ENCODE peak calls at places on chromosome 12, in five cellular contexts. V, R, F, U and A are unnamed samples.

GRCh38 chr12:57888407-57889157 is 42.1 kb upstream of the CTDSP2 start:
- DNase-seq in V (peak), R (peak), F (peak), U (no peak), A (peak)

GRCh38 chr12:98895086-98895651 is 250.1 kb downstream of the APAF1 start:
- DNase-seq in V (no peak), R (no peak), F (no peak), U (no peak), A (no peak)

GRCh38 chr12:41014643-41015020 is 173.5 kb upstream of the PDZRN4 start:
- DNase-seq in V (peak), R (no peak), F (no peak), U (no peak), A (peak)

GRCh38 chr12:130601327-130601726 is 114.8 kb downstream of the RIMBP2 start:
- DNase-seq in V (no peak), R (no peak), F (no peak), U (no peak), A (no peak)

GRCh38 chr12:111598637-111599458 is at the start of gene ATXN2:
- DNase-seq in V (no peak), R (peak), F (peak), U (no peak), A (peak)

GRCh38 chr12:15892645-15893259 is 10.6 kb downstream of the STRAP start:
- DNase-seq in V (no peak), R (no peak), F (no peak), U (no peak), A (no peak)

GRCh38 chr12:34304546-34304945 is 282.2 kb downstream of the ALG10 start:
- DNase-seq in V (no peak), R (no peak), F (no peak), U (no peak), A (no peak)

GRCh38 chr12:2654741-2655140 is 140.0 kb upstream of the FKBP4 start:
- DNase-seq in V (no peak), R (no peak), F (no peak), U (no peak), A (no peak)

GRCh38 chr12:96000858-96001257 is 4.7 kb upstream of the HAL start:
- DNase-seq in V (no peak), R (no peak), F (no peak), U (no peak), A (no peak)

GRCh38 chr12:117347588-117347987 is 13.8 kb downstream of the NOS1 start:
- DNase-seq in V (no peak), R (no peak), F (no peak), U (no peak), A (peak)

DNA sequence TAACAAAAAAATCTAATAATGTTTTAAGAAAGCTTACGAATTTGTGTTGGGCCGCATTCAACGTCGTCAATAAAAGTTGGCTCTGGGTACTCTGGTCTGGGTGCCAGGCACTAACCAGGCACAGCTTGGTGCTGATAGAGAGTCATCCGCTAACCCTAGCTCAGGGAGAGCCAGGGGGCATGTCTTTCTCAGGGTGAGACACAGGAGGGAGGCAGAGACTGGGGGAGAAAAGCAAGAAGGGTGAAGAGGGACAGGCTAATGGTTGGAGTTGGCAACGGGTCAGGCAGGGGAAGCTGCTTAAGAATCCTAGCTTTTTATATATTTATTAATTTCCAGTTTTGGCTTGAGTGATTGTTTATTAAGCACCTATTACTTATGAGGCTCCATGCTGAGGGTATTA is 105.0 kb downstream of the CMKLR1 start:
- DNase-seq in V (peak), R (peak), F (no peak), U (no peak), A (no peak)
- TF ChIP-seq CTCF in V (no peak), R (peak), F (no peak), U (no peak), A (no peak)

DNA sequence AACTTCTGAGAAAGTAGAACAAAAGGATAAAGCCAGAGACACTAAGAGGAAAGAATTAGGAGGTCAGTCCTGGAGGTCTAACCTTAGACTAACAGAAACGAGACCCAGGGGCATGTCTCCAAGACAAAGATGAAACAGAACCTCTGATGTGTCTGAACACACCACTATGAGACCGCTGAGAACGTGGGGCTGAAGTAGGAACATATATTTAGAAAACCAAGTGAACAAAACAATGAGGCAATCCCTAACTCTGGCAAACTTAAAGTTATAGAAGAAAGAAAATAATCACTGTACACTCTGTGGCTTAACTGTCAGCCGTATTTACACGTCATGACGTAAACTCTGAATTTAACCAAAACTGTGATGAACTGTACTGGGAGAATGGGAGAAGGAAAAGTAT is 17.9 kb downstream of the KCTD10 start:
- DNase-seq in V (peak), R (no peak), F (no peak), U (no peak), A (no peak)
- H3K4me3 ChIP-seq in V (no peak), R (peak), F (no peak), U (no peak), A (no peak)

DNA sequence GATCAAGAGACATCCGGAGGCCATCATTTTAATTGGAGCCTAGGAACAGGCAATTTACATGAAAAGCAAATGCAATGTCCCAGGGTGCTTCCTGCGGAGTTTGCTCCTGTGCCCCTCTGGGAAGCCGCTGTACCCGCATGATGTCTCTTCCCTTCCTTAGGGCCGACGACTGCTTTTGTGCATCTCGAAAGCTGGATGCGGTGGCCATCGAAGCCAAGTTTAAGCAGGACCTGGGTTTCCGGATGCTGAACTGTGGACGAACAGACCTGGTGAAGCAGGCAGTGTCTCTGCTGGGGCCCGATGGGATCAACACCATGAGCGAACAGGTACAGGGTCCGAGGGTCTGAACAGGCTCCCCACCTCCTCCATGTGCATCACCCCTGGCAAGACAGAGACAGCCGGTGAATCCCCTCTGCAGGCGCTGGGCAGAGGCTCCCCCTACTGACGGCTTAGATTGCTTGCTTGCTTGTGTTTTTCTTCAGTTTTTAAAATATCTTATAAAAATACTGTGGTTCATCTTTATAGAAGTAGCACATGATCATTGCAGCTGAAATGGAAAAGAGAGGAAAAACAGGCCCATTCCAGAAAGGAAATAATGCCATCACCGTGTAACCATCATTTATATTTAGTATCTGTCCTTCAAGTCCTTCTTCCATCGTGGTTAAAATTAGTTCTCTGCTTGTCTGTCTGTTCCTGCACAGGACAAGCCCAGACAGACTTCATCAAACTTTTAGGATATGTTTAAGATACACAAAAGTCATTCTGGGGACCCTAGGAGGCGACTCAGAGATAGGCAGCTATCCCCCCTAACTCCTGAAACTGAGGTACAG is 75.4 kb upstream of the PWP1 start:
- DNase-seq in V (peak), R (no peak), F (no peak), U (no peak), A (peak)
- TF ChIP-seq CTCF in V (peak), R (no peak), F (no peak), U (peak), A (peak)

GRCh38 chr12:120978296-120979219 is at the start of gene HNF1A:
- DNase-seq in V (no peak), R (no peak), F (no peak), U (no peak), A (no peak)
- H3K4me3 ChIP-seq in V (no peak), R (peak), F (no peak), U (no peak), A (no peak)

GRCh38 chr12:53985358-53985899 is 483 bp downstream of the HOXC10 start:
- DNase-seq in V (no peak), R (no peak), F (no peak), U (no peak), A (no peak)
- TF ChIP-seq CTCF in V (no peak), R (no peak), F (no peak), U (no peak), A (no peak)

DNA sequence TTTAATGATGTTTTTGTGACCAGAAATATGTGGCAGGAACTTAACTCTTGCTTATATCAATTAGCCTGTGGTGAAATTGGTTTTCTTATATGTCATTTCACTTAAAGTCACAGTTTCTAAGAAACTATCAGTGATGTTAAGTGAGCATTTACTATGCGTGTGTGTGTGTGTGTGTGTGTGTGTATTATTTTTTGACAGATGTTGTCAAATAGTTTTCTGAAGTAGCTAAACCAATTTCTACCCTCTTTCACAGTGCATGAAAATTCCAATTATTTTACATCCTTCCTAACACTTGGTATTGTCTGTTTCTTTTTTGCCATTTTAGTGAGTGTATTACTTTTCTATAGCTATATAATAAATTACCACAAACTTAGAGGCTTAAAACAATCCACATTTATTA is 122.1 kb upstream of the CAND1 start:
- DNase-seq in V (no peak), R (no peak), F (no peak), U (no peak), A (no peak)
- H3K4me3 ChIP-seq in V (no peak), R (no peak), F (no peak), U (no peak), A (no peak)

GRCh38 chr12:122500685-122501488 is at the start of gene ZCCHC8:
- DNase-seq in V (peak), R (peak), F (peak), U (peak), A (peak)
- TF ChIP-seq CTCF in V (no peak), R (no peak), F (no peak), U (peak), A (no peak)

DNA sequence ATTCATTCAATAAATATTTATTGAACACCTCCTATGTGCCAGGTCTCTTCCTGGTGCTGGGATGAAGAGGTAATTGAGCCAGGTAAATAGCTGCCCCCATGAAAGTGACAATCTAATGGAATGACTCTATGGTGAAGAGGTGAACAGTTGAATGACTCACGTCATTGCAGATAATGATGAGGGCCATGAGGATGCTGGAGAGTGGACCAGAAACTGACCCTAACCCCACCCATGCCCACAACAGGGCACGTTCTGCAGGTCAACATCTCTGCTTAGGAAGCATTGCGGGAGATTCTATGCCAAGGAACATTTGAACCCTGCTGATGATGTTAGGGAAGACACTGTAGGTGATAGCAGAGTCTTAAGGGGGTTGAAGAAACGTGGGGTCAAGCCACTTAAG is 788.9 kb upstream of the TBX3 start:
- DNase-seq in V (no peak), R (no peak), F (no peak), U (no peak), A (no peak)
- H3K4me3 ChIP-seq in V (no peak), R (no peak), F (no peak), U (no peak), A (no peak)

GRCh38 chr12:121489874-121490273 is 90.0 kb downstream of the RNF34 start:
- DNase-seq in V (no peak), R (no peak), F (no peak), U (no peak), A (no peak)
- TF ChIP-seq CTCF in V (no peak), R (no peak), F (no peak), U (no peak), A (no peak)

GRCh38 chr12:1496162-1496925 is 98.0 kb downstream of the FBXL14 start:
- DNase-seq in V (peak), R (peak), F (no peak), U (no peak), A (peak)
- H3K4me3 ChIP-seq in V (no peak), R (peak), F (no peak), U (peak), A (no peak)